ENCODE peak calls at places on chromosomes 1 and 21, in eight cellular contexts. A is epithelial cell of esophagus, X is lower leg skin, W is HL-60, U is WTC11, I is astrocyte of the spinal cord, K is astrocyte, E is endothelial cell of umbilical vein. Q is an unnamed sample.

GRCh38 chr1:83029050-83029449 is 969.9 kb downstream of the TTLL7 start:
- DNase-seq in W (no peak), X (no peak), I (no peak), K (no peak), A (no peak), E (no peak), U (peak; percentile 14), Q (no peak)

GRCh38 chr1:56506314-56506743 is 73.0 kb downstream of the PLPP3 start:
- DNase-seq in W (peak; percentile 38), A (no peak), U (no peak), E (peak; percentile 73), K (no peak), I (no peak), X (no peak), Q (no peak)

GRCh38 chr1:32791881-32792280 is 25.3 kb downstream of the YARS1 start:
- DNase-seq in K (peak; percentile 61), A (peak; percentile 87), W (no peak), I (no peak), X (no peak), E (no peak), U (no peak), Q (no peak)

GRCh38 chr1:101463195-101463594 is 226.4 kb downstream of the S1PR1 start:
- DNase-seq in A (no peak), W (no peak), E (no peak), U (no peak), K (no peak), X (no peak), I (no peak), Q (no peak)

GRCh38 chr1:203992440-203992839 is 80.5 kb upstream of the SOX13 start:
- DNase-seq in E (no peak), I (peak; percentile 16), K (peak; percentile 38), X (no peak), A (no peak), W (no peak), U (no peak), Q (no peak)

GRCh38 chr1:64065571-64065970 is 137.9 kb upstream of the UBE2U start:
- DNase-seq in W (no peak), E (no peak), A (peak; percentile 28), I (no peak), K (no peak), X (no peak), U (no peak), Q (no peak)

GRCh38 chr1:32494711-32495337 is 30.0 kb downstream of the ZBTB8B start:
- DNase-seq in E (no peak), K (no peak), X (no peak), U (no peak), I (no peak), A (no peak), W (no peak), Q (no peak)

GRCh38 chr1:108000620-108001105 is 35.7 kb upstream of the VAV3 start:
- DNase-seq in W (no peak), U (no peak), K (peak; percentile 77), I (peak; percentile 89), A (peak; percentile 53), X (no peak), E (peak; percentile 87), Q (no peak)

GRCh38 chr1:169630006-169630405 is at the start of gene SELP:
- DNase-seq in X (no peak), W (no peak), K (peak; percentile 8), I (no peak), A (no peak), E (peak; percentile 70), U (no peak), Q (no peak)

GRCh38 chr21:36909901-36910561 is 56.4 kb downstream of the HLCS start:
- DNase-seq in A (peak; percentile 96), U (no peak), E (peak; percentile 86), I (peak; percentile 98), W (peak; percentile 73), X (peak; percentile 26), K (peak; percentile 99), Q (peak; percentile 98)

GRCh38 chr1:173489149-173489600 is 12.0 kb downstream of the PRDX6 start:
- DNase-seq in U (no peak), A (peak; percentile 77), W (no peak), K (no peak), X (no peak), E (no peak), I (no peak), Q (no peak)

GRCh38 chr1:36555041-36555440 is 72.3 kb upstream of the CSF3R start:
- DNase-seq in A (no peak), K (no peak), X (peak; percentile 79), W (no peak), E (no peak), U (no peak), I (no peak), Q (no peak)

GRCh38 chr1:5707566-5708178 is 284.6 kb downstream of the NPHP4 start:
- DNase-seq in X (no peak), U (no peak), W (no peak), E (no peak), I (no peak), K (no peak), A (peak; percentile 49), Q (no peak)

GRCh38 chr1:55255901-55256300 is 40.7 kb upstream of the USP24 start:
- DNase-seq in U (no peak), A (no peak), E (no peak), K (no peak), W (no peak), X (no peak), I (no peak), Q (no peak)

GRCh38 chr1:68384321-68384813 is 65.4 kb downstream of the RPE65 start:
- DNase-seq in X (no peak), U (no peak), K (peak; percentile 100), I (peak; percentile 100), E (peak; percentile 98), A (peak; percentile 98), W (no peak), Q (peak; percentile 99)

GRCh38 chr1:234602334-234603220 is 7.4 kb downstream of the IRF2BP2 start:
- DNase-seq in U (no peak), W (peak; percentile 86), A (peak; percentile 93), K (peak; percentile 98), I (peak; percentile 96), X (peak; percentile 75), E (peak; percentile 92), Q (peak; percentile 97)

GRCh38 chr1:214566158-214567104 is 15.0 kb upstream of the PTPN14 start:
- DNase-seq in U (no peak), A (peak; percentile 84), W (no peak), K (peak; percentile 80), X (no peak), E (peak; percentile 67), I (peak; percentile 76), Q (peak; percentile 78)

GRCh38 chr1:181583598-181583997 is 100.3 kb downstream of the CACNA1E start:
- DNase-seq in W (no peak), A (peak; percentile 23), E (no peak), X (no peak), K (no peak), U (peak; percentile 46), I (no peak), Q (no peak)
- TF ChIP-seq CTCF in W (no peak), A (peak; percentile 56), E (no peak), X (no peak), K (no peak), U (peak; percentile 57), I (no peak), Q (no peak)

GRCh38 chr1:30693820-30694219 is 29.6 kb downstream of the MATN1 start:
- DNase-seq in A (no peak), X (peak; percentile 59), U (no peak), W (no peak), K (no peak), I (no peak), E (no peak), Q (no peak)

GRCh38 chr1:30691480-30691879 is 31.9 kb downstream of the MATN1 start:
- DNase-seq in K (no peak), W (no peak), I (no peak), E (no peak), U (no peak), A (no peak), X (peak; percentile 49), Q (no peak)

GRCh38 chr1:30693366-30693765 is 30.0 kb downstream of the MATN1 start:
- DNase-seq in X (peak; percentile 71), I (no peak), W (no peak), K (no peak), U (no peak), E (no peak), A (no peak), Q (no peak)

GRCh38 chr1:30692201-30692947 is 31.0 kb downstream of the MATN1 start:
- DNase-seq in W (no peak), I (no peak), X (peak; percentile 70), A (no peak), E (no peak), K (no peak), U (no peak), Q (no peak)

GRCh38 chr1:30692948-30693301 is 30.5 kb downstream of the MATN1 start:
- DNase-seq in I (no peak), X (peak; percentile 67), K (no peak), W (no peak), E (no peak), U (no peak), A (no peak), Q (no peak)
- TF ChIP-seq CTCF in I (no peak), X (no peak), K (no peak), W (no peak), E (no peak), U (no peak), A (no peak), Q (no peak)

GRCh38 chr21:43824883-43825609 is 35.7 kb downstream of the RRP1 start:
- DNase-seq in X (no peak), K (no peak), I (no peak), E (no peak), W (no peak), U (no peak), A (no peak), Q (no peak)

GRCh38 chr21:43827015-43827611 is 37.7 kb downstream of the RRP1 start:
- DNase-seq in X (no peak), I (peak; percentile 69), U (no peak), A (peak; percentile 56), E (no peak), K (peak; percentile 41), W (no peak), Q (peak; percentile 80)

GRCh38 chr21:43825610-43825935 is 36.2 kb downstream of the RRP1 start:
- DNase-seq in A (no peak), E (no peak), U (no peak), I (no peak), K (no peak), W (no peak), X (no peak), Q (no peak)

GRCh38 chr21:43826623-43826974 is 37.2 kb downstream of the RRP1 start:
- DNase-seq in I (no peak), W (no peak), A (no peak), K (no peak), E (no peak), U (no peak), X (no peak), Q (no peak)

GRCh38 chr21:43825936-43826622 is 36.7 kb downstream of the RRP1 start:
- DNase-seq in E (no peak), K (no peak), X (no peak), A (no peak), W (no peak), U (peak; percentile 54), I (no peak), Q (no peak)
- TF ChIP-seq CTCF in E (peak; percentile 22), K (no peak), X (no peak), A (no peak), W (no peak), U (no peak), I (peak; percentile 31), Q (no peak)

GRCh38 chr1:246506785-246507639 is at the start of gene SMYD3:
- DNase-seq in X (peak; percentile 89), K (peak; percentile 47), A (peak; percentile 71), I (peak; percentile 72), W (peak; percentile 71), E (peak; percentile 90), U (peak; percentile 79), Q (peak; percentile 59)
- TF ChIP-seq CTCF in X (no peak), K (no peak), A (no peak), I (no peak), W (no peak), E (peak; percentile 9), U (no peak), Q (no peak)